ENCODE peak calls at places on chromosomes 3 and 15, in five cellular contexts. J, T, I, K and L are unnamed samples.
A peak's percentile ranks its signal among the peaks of the same experiment; 100 is the strongest.

GRCh38 chr15:69061414-69061842 is 46.9 kb downstream of the NOX5 start:
- DNase-seq in K (no peak), I (no peak), T (no peak), J (no peak), L (no peak)

GRCh38 chr15:70190965-70191364 is 93.2 kb upstream of the TLE3 start:
- DNase-seq in K (no peak), I (no peak), T (no peak), J (no peak), L (no peak)

GRCh38 chr3:55000946-55001345 is 73.1 kb upstream of the LRTM1 start:
- DNase-seq in I (no peak), T (no peak), J (no peak), K (no peak), L (no peak)

GRCh38 chr3:114706591-114707224 is 412.9 kb downstream of the TIGIT start:
- DNase-seq in K (no peak), I (peak; percentile 59), T (no peak), J (no peak), L (peak; percentile 11)

GRCh38 chr15:89836255-89837133 is 21.8 kb upstream of the ANPEP start:
- DNase-seq in T (no peak), J (no peak), I (peak; percentile 86), K (no peak), L (peak; percentile 96)

GRCh38 chr3:181726351-181727121 is 14.8 kb downstream of the SOX2 start:
- DNase-seq in J (no peak), T (no peak), I (no peak), K (no peak), L (no peak)

GRCh38 chr3:37997321-37997720 is 6.7 kb downstream of the VILL start:
- DNase-seq in T (no peak), J (no peak), I (no peak), K (no peak), L (no peak)

GRCh38 chr3:99084825-99085224 is 183.3 kb upstream of the DCBLD2 start:
- DNase-seq in I (no peak), J (no peak), K (no peak), T (no peak), L (peak; percentile 15)

GRCh38 chr3:60291115-60291514 is 960.1 kb downstream of the FHIT start:
- DNase-seq in T (no peak), J (no peak), I (no peak), K (no peak), L (no peak)

GRCh38 chr3:185779461-185779860 is 45.4 kb downstream of the IGF2BP2 start:
- DNase-seq in I (no peak), T (no peak), K (no peak), J (no peak), L (no peak)